ENCODE peak calls at places on chromosomes 12 and 14, in ten cellular contexts. I is IMR-90, T is suprapubic skin, D is ovary, Y is adrenal gland, Z is heart left ventricle, U is tibial nerve, G is sigmoid colon, W is testis, M is gastrocnemius medialis. H is an unnamed sample.

GRCh38 chr12:26527702-26528101 is 305.3 kb downstream of the ITPR2 start:
- DNase-seq in I (no peak), T (no peak), D (no peak), Y (no peak), Z (no peak), U (no peak), G (no peak), W (no peak), M (no peak), H (no peak)

GRCh38 chr12:109222062-109222461 is 87.0 kb downstream of the FOXN4 start:
- DNase-seq in I (no peak), T (no peak), D (no peak), Y (no peak), Z (no peak), U (no peak), G (no peak), W (no peak), M (no peak), H (no peak)

GRCh38 chr12:122123051-122123760 is 44.6 kb downstream of the MLXIP start:
- DNase-seq in I (peak; percentile 66), T (peak; percentile 82), D (peak; percentile 70), Y (peak; percentile 83), Z (peak; percentile 55), U (peak; percentile 93), G (peak; percentile 87), W (peak; percentile 79), M (peak; percentile 72), H (peak; percentile 77)

GRCh38 chr12:132284618-132285310 is 44.6 kb downstream of the GALNT9 start:
- DNase-seq in I (no peak), T (no peak), D (no peak), Y (no peak), Z (no peak), U (no peak), G (no peak), W (no peak), M (no peak), H (no peak)

GRCh38 chr12:110590806-110591326 is 7.7 kb upstream of the PPTC7 start:
- DNase-seq in I (peak; percentile 44), T (no peak), D (no peak), Y (no peak), Z (no peak), U (no peak), G (no peak), W (no peak), M (no peak), H (no peak)

GRCh38 chr12:109863961-109864712 is 16.2 kb downstream of the GLTP start:
- DNase-seq in I (peak; percentile 63), T (no peak), D (no peak), Y (peak; percentile 65), Z (no peak), U (no peak), G (no peak), W (no peak), M (no peak), H (peak; percentile 45)

GRCh38 chr14:73460691-73461127 is 2.4 kb upstream of the NUMB start:
- DNase-seq in I (peak; percentile 77), T (no peak), D (no peak), Y (peak; percentile 45), Z (peak; percentile 65), U (peak; percentile 26), G (no peak), W (no peak), M (no peak), H (no peak)

GRCh38 chr12:98002887-98003493 is 512.4 kb upstream of the TMPO start:
- DNase-seq in I (peak; percentile 1), T (no peak), D (no peak), Y (peak; percentile 43), Z (no peak), U (peak; percentile 52), G (no peak), W (peak; percentile 54), M (no peak), H (no peak)

GRCh38 chr14:61561657-61562276 is 133.5 kb upstream of the HIF1A start:
- DNase-seq in I (peak; percentile 99), T (peak; percentile 84), D (peak; percentile 70), Y (peak; percentile 91), Z (peak; percentile 78), U (peak; percentile 55), G (peak; percentile 83), W (peak; percentile 75), M (peak; percentile 66), H (peak; percentile 75)

GRCh38 chr12:112590281-112590680 is 171.5 kb downstream of the PTPN11 start:
- DNase-seq in I (no peak), T (no peak), D (no peak), Y (no peak), Z (no peak), U (no peak), G (no peak), W (no peak), M (no peak), H (no peak)

GRCh38 chr14:24092110-24092959 is 1.8 kb upstream of the PCK2 start:
- DNase-seq in I (no peak), T (no peak), D (no peak), Y (no peak), Z (no peak), U (peak; percentile 20), G (no peak), W (no peak), M (no peak), H (no peak)

GRCh38 chr12:64670039-64670438 is 59.7 kb downstream of the RASSF3 start:
- DNase-seq in I (no peak), T (no peak), D (no peak), Y (no peak), Z (no peak), U (no peak), G (no peak), W (no peak), M (no peak), H (no peak)

GRCh38 chr14:78608998-78609787 is 439.0 kb downstream of the NRXN3 start:
- DNase-seq in I (no peak), T (no peak), D (no peak), Y (no peak), Z (no peak), U (no peak), G (no peak), W (no peak), M (no peak), H (no peak)

GRCh38 chr12:70722584-70723343 is 85.5 kb upstream of the PTPRB start:
- DNase-seq in I (no peak), T (no peak), D (no peak), Y (no peak), Z (peak; percentile 38), U (no peak), G (no peak), W (no peak), M (no peak), H (no peak)

GRCh38 chr12:71447691-71448660 is 8.4 kb downstream of the LGR5 start:
- DNase-seq in I (no peak), T (no peak), D (no peak), Y (no peak), Z (no peak), U (no peak), G (no peak), W (no peak), M (no peak), H (no peak)

GRCh38 chr14:89418976-89419375 is 1.9 kb upstream of the FOXN3 start:
- DNase-seq in I (no peak), T (peak; percentile 59), D (no peak), Y (no peak), Z (no peak), U (no peak), G (peak; percentile 49), W (no peak), M (no peak), H (no peak)

GRCh38 chr14:89417469-89418225 is 614 bp upstream of the FOXN3 start:
- DNase-seq in I (peak; percentile 33), T (peak; percentile 86), D (peak; percentile 51), Y (peak; percentile 69), Z (peak; percentile 60), U (peak; percentile 59), G (peak; percentile 81), W (peak; percentile 67), M (peak; percentile 73), H (peak; percentile 70)

GRCh38 chr14:89416002-89416995 is 734 bp downstream of the FOXN3 start:
- DNase-seq in I (peak; percentile 97), T (peak; percentile 100), D (peak; percentile 97), Y (peak; percentile 99), Z (peak; percentile 99), U (peak; percentile 99), G (peak; percentile 99), W (peak; percentile 98), M (peak; percentile 100), H (peak; percentile 99)

GRCh38 chr14:89418452-89418851 is 1.4 kb upstream of the FOXN3 start:
- DNase-seq in I (no peak), T (peak; percentile 70), D (no peak), Y (no peak), Z (no peak), U (no peak), G (peak; percentile 59), W (no peak), M (peak; percentile 46), H (no peak)

GRCh38 chr14:89417111-89417468 is at the start of gene FOXN3:
- DNase-seq in I (peak; percentile 86), T (peak; percentile 97), D (peak; percentile 91), Y (peak; percentile 93), Z (peak; percentile 96), U (peak; percentile 89), G (peak; percentile 97), W (peak; percentile 92), M (peak; percentile 94), H (peak; percentile 93)
- TF ChIP-seq POLR2A in I (no peak), T (no peak), D (peak; percentile 20), Y (peak; percentile 61), Z (no peak), U (peak; percentile 64), G (no peak), W (no peak), M (peak; percentile 81), H (peak; percentile 65)

GRCh38 chr12:69252033-69252432 is 12.7 kb downstream of the CPSF6 start:
- DNase-seq in I (no peak), T (no peak), D (no peak), Y (no peak), Z (no peak), U (no peak), G (no peak), W (no peak), M (no peak), H (no peak)
- H3K27ac ChIP-seq in I (no peak overlapping the region), T (no peak overlapping the region), D (no peak overlapping the region), Y (no peak overlapping the region), Z (no peak overlapping the region), U (no peak overlapping the region), G (no peak overlapping the region), W (no peak overlapping the region), M (no peak overlapping the region), H (no peak overlapping the region)

GRCh38 chr12:6858796-6859195 is 6.8 kb downstream of the USP5 start:
- DNase-seq in I (no peak), T (no peak), D (no peak), Y (no peak), Z (no peak), U (no peak), G (no peak), W (no peak), M (no peak), H (no peak)
- H3K36me3 ChIP-seq in I (peaks cover 76% of the 10 kb centered on the region), T (peaks cover 86% of the 10 kb centered on the region), D (no peaks in the 10 kb centered on the region), Y (no peaks in the 10 kb centered on the region), Z (peaks cover 86% of the 10 kb centered on the region), U (peaks cover 90% of the 10 kb centered on the region), G (peaks cover 87% of the 10 kb centered on the region), W (no peaks in the 10 kb centered on the region), M (peaks cover 85% of the 10 kb centered on the region), H (no peaks in the 10 kb centered on the region)

GRCh38 chr12:94207467-94208432 is 59.4 kb downstream of the PLXNC1 start:
- DNase-seq in I (no peak), T (no peak), D (no peak), Y (no peak), Z (no peak), U (peak; percentile 14), G (no peak), W (no peak), M (no peak), H (no peak)
- TF ChIP-seq POLR2A in I (no peak), T (no peak), D (no peak), Y (no peak), Z (no peak), U (no peak), G (no peak), W (no peak), M (no peak), H (no peak)